ENCODE peak calls at places on chromosomes 3 and 15, in six cellular contexts. I is AG04450, Z is cardiac muscle cell, N is astrocyte, A is pancreas, G is mesendoderm. W is an unnamed sample.

GRCh38 chr3:189621948-189622603 is 9.1 kb upstream of the TP63 start:
- DNase-seq in I (no peak), Z (no peak), N (peak; percentile 6), A (no peak), G (no peak), W (no peak)

GRCh38 chr15:83305696-83306291 is 21.3 kb upstream of the BNC1 start:
- DNase-seq in I (no peak), Z (peak; percentile 23), N (peak; percentile 70), A (peak; percentile 56), G (peak; percentile 82), W (no peak)

GRCh38 chr3:198081421-198081844 is 121.4 kb downstream of the LMLN start:
- DNase-seq in I (no peak), Z (no peak), N (no peak), A (no peak), G (peak; percentile 3), W (no peak)

GRCh38 chr15:25900901-25901300 is 37.8 kb upstream of the ATP10A start:
- DNase-seq in I (no peak), Z (no peak), N (peak; percentile 51), A (no peak), G (no peak), W (no peak)

GRCh38 chr3:157115069-157116006 is 44.6 kb downstream of the CCNL1 start:
- DNase-seq in I (no peak), Z (peak; percentile 81), N (peak; percentile 81), A (no peak), G (peak; percentile 67), W (no peak)

GRCh38 chr15:66742286-66742685 is 40.2 kb downstream of the SMAD6 start:
- DNase-seq in I (no peak), Z (no peak), N (no peak), A (no peak), G (no peak), W (no peak)

GRCh38 chr3:54309601-54310000 is 187.2 kb downstream of the CACNA2D3 start:
- DNase-seq in I (no peak), Z (no peak), N (no peak), A (no peak), G (peak; percentile 12), W (no peak)

GRCh38 chr15:99365232-99365631 is 114.0 kb downstream of the LRRC28 start:
- DNase-seq in I (no peak), Z (no peak), N (no peak), A (no peak), G (no peak), W (no peak)

GRCh38 chr3:141308588-141309218 is 59.6 kb upstream of the ZBTB38 start:
- DNase-seq in I (no peak), Z (peak; percentile 68), N (no peak), A (peak; percentile 78), G (peak; percentile 93), W (no peak)

GRCh38 chr3:148718982-148719862 is 21.5 kb downstream of the AGTR1 start:
- DNase-seq in I (no peak), Z (peak; percentile 11), N (no peak), A (no peak), G (peak; percentile 13), W (no peak)

GRCh38 chr15:86855307-86855706 is 775.6 kb downstream of the AGBL1 start:
- DNase-seq in I (no peak), Z (no peak), N (no peak), A (no peak), G (no peak), W (no peak)

GRCh38 chr3:149621218-149622005 is 36.4 kb downstream of the WWTR1 start:
- DNase-seq in I (peak; percentile 71), Z (peak; percentile 18), N (peak; percentile 97), A (no peak), G (no peak), W (no peak)

GRCh38 chr15:66236806-66237205 is 16.7 kb downstream of the MEGF11 start:
- DNase-seq in I (no peak), Z (no peak), N (no peak), A (no peak), G (no peak), W (no peak)

GRCh38 chr3:42066516-42067181 is 24.5 kb upstream of the TRAK1 start:
- DNase-seq in I (no peak), Z (no peak), N (peak; percentile 85), A (no peak), G (peak; percentile 71), W (no peak)

GRCh38 chr3:188861847-188862740 is 309.7 kb upstream of the TPRG1 start:
- DNase-seq in I (no peak), Z (no peak), N (peak; percentile 72), A (no peak), G (no peak), W (no peak)

GRCh38 chr3:126421573-126422119 is 26.9 kb downstream of the CFAP100 start:
- DNase-seq in I (no peak), Z (no peak), N (no peak), A (peak; percentile 8), G (no peak), W (no peak)

GRCh38 chr3:126419151-126419703 is 24.5 kb downstream of the CFAP100 start:
- DNase-seq in I (no peak), Z (no peak), N (no peak), A (peak; percentile 11), G (no peak), W (no peak)

GRCh38 chr3:126418256-126418530 is 23.5 kb downstream of the CFAP100 start:
- DNase-seq in I (no peak), Z (no peak), N (no peak), A (peak; percentile 9), G (no peak), W (no peak)

GRCh38 chr3:126418661-126419131 is 24.0 kb downstream of the CFAP100 start:
- DNase-seq in I (no peak), Z (no peak), N (no peak), A (peak; percentile 12), G (no peak), W (no peak)

GRCh38 chr3:126419886-126420786 is 25.4 kb downstream of the CFAP100 start:
- DNase-seq in I (no peak), Z (no peak), N (no peak), A (peak; percentile 10), G (peak; percentile 73), W (no peak)
- H3K27me3 ChIP-seq in I (peaks cover 29% of the 10 kb centered on the region), Z (no peaks in the 10 kb centered on the region), N (peaks cover 3% of the 10 kb centered on the region), A (no peaks in the 10 kb centered on the region), G (no peaks in the 10 kb centered on the region), W (no peaks in the 10 kb centered on the region)

GRCh38 chr3:11716576-11717250 is 73.0 kb upstream of the VGLL4 start:
- DNase-seq in I (no peak), Z (no peak), N (no peak), A (no peak), G (no peak), W (no peak)

GRCh38 chr3:11719406-11720219 is 75.9 kb upstream of the VGLL4 start:
- DNase-seq in I (no peak), Z (peak; percentile 81), N (peak; percentile 25), A (peak; percentile 95), G (peak; percentile 92), W (no peak)

GRCh38 chr3:11717301-11717700 is 73.6 kb upstream of the VGLL4 start:
- DNase-seq in I (no peak), Z (no peak), N (no peak), A (no peak), G (peak; percentile 47), W (no peak)

GRCh38 chr3:11718582-11719405 is 75.1 kb upstream of the VGLL4 start:
- DNase-seq in I (no peak), Z (peak; percentile 36), N (peak; percentile 46), A (peak; percentile 66), G (peak; percentile 57), W (no peak)

DNA sequence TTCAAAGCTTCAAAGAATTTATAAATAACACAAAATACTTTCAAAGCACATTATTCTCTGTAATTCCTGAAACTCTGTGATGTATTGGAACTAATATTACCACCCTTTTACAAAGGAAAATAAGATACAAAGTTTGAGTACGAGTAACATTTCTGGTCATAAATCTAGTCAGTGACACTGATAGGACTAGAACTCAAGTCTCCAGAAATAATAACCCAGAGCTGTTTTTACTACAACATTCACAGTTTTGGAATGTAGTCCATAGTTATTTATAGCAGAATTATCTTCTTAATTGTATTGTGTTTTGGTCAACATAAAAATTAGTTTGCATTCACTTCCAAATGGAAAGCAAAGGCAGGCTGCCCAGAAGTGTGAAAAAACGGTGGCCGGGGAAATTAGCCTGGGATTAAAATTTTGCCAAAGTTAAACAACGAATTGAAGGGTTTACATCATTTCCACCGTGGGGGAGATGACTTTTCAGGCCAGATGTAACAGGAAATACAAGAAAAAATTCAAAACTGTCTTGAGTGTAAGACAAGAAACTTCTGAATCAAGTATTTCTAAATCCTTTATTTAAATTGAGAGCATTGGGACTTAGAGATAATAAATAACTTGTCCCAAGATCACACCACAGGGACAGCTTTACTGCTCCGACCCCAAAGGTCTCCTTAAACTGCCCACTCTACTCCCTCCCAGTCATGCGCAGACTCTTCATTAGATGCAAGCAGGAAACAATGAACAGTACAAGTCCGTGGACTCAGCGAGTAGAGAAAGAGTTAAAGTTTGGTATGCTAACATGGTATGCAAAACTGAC is 74.3 kb upstream of the VGLL4 start:
- DNase-seq in I (no peak), Z (peak; percentile 19), N (peak; percentile 42), A (peak; percentile 24), G (no peak), W (no peak)
- H3K27me3 ChIP-seq in I (peaks cover 6% of the 10 kb centered on the region), Z (peaks cover 31% of the 10 kb centered on the region), N (peaks cover 10% of the 10 kb centered on the region), A (no peaks in the 10 kb centered on the region), G (no peaks in the 10 kb centered on the region), W (no peaks in the 10 kb centered on the region)

GRCh38 chr3:182424006-182424405 is 369.3 kb upstream of the ATP11B start:
- DNase-seq in I (no peak), Z (no peak), N (no peak), A (no peak), G (no peak), W (no peak)

GRCh38 chr3:182420741-182421140 is 372.6 kb upstream of the ATP11B start:
- DNase-seq in I (no peak), Z (no peak), N (no peak), A (no peak), G (no peak), W (no peak)
- H3K27me3 ChIP-seq in I (no peaks in the 10 kb centered on the region), Z (no peaks in the 10 kb centered on the region), N (no peaks in the 10 kb centered on the region), A (no peaks in the 10 kb centered on the region), G (no peaks in the 10 kb centered on the region), W (no peaks in the 10 kb centered on the region)

GRCh38 chr3:150800722-150801121 is 37.8 kb upstream of the SIAH2 start:
- DNase-seq in I (no peak), Z (no peak), N (no peak), A (no peak), G (no peak), W (no peak)

GRCh38 chr3:150798122-150798618 is 35.2 kb upstream of the SIAH2 start:
- DNase-seq in I (no peak), Z (no peak), N (peak; percentile 12), A (peak; percentile 55), G (peak; percentile 51), W (no peak)

GRCh38 chr3:150805380-150805779 is 42.4 kb upstream of the SIAH2 start:
- DNase-seq in I (no peak), Z (no peak), N (no peak), A (no peak), G (no peak), W (no peak)

GRCh38 chr3:150806436-150806835 is 43.5 kb upstream of the SIAH2 start:
- DNase-seq in I (no peak), Z (no peak), N (no peak), A (no peak), G (peak; percentile 77), W (no peak)

DNA sequence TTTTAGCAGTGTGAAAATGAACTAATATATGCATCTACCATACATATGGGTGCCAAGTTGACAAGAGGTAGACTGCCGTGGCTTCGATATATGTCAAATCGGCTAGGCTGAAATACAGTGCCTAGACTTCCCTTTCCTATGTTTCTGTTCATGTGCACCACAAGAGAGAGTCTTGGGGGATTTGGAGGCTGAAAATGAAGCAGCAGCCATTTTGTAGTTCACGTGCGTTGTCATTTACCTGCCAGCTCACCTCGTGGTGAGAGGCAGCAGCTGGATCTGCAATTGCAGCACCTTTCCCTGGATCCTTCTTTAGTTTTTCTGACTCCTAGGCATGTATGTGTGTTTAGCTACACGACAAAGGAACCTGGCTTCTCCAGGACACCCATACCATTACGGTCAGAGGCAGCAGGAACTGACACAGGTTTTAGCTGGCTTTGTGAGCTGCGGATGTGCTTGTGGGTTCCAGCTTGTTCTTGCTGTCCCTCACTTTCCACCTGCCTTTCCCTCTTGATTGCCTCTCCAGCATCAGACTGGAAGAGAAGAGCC is 40.5 kb upstream of the SIAH2 start:
- DNase-seq in I (no peak), Z (no peak), N (no peak), A (no peak), G (no peak), W (no peak)
- H3K27me3 ChIP-seq in I (peaks cover 24% of the 10 kb centered on the region), Z (no peaks in the 10 kb centered on the region), N (peaks cover 4% of the 10 kb centered on the region), A (no peaks in the 10 kb centered on the region), G (no peaks in the 10 kb centered on the region), W (peaks cover 28% of the 10 kb centered on the region)